ENCODE peak calls at places on chromosomes 6 and 20, in six cellular contexts. S, Y, G, E, C and T are unnamed samples.
A peak's percentile ranks its signal among the peaks of the same experiment; 100 is the strongest.

GRCh38 chr20:37411408-37412306 is 65.7 kb downstream of the SRC start:
- DNase-seq in S (no peak), Y (no peak), G (no peak), E (peak; percentile 13), C (no peak), T (no peak)

GRCh38 chr6:108502826-108503225 is 57.9 kb upstream of the FOXO3 start:
- DNase-seq in S (no peak), Y (no peak), G (no peak), E (no peak), C (no peak), T (no peak)

GRCh38 chr20:48732081-48732829 is 95.5 kb downstream of the PREX1 start:
- DNase-seq in S (no peak), Y (peak; percentile 27), G (no peak), E (peak; percentile 51), C (no peak), T (no peak)

GRCh38 chr20:6994452-6994851 is 227.0 kb downstream of the BMP2 start:
- DNase-seq in S (peak; percentile 100), Y (no peak), G (no peak), E (no peak), C (no peak), T (no peak)

GRCh38 chr20:53823121-53823764 is 229.6 kb upstream of the ZNF217 start:
- DNase-seq in S (no peak), Y (no peak), G (no peak), E (no peak), C (no peak), T (no peak)

GRCh38 chr6:168280899-168281245 is 38.7 kb downstream of the DACT2 start:
- DNase-seq in S (peak; percentile 52), Y (no peak), G (no peak), E (no peak), C (no peak), T (no peak)

GRCh38 chr20:44851545-44851944 is 34.0 kb upstream of the YWHAB start:
- DNase-seq in S (no peak), Y (no peak), G (peak; percentile 33), E (no peak), C (no peak), T (no peak)

GRCh38 chr6:129364767-129365166 is 345.2 kb downstream of the ARHGAP18 start:
- DNase-seq in S (no peak), Y (no peak), G (no peak), E (peak; percentile 12), C (no peak), T (no peak)

GRCh38 chr6:155561262-155561970 is 105.8 kb upstream of the NOX3 start:
- DNase-seq in S (no peak), Y (no peak), G (no peak), E (no peak), C (no peak), T (no peak)

GRCh38 chr6:135871878-135872277 is 20.4 kb downstream of the PDE7B start:
- DNase-seq in S (peak; percentile 69), Y (no peak), G (no peak), E (no peak), C (no peak), T (no peak)

GRCh38 chr6:110083875-110084585 is 95.4 kb downstream of the WASF1 start:
- DNase-seq in S (no peak), Y (no peak), G (no peak), E (no peak), C (no peak), T (no peak)

GRCh38 chr6:6749791-6750434 is 161.4 kb downstream of the LY86 start:
- DNase-seq in S (peak; percentile 66), Y (no peak), G (peak; percentile 28), E (no peak), C (no peak), T (peak; percentile 73)

GRCh38 chr20:47607208-47607613 is 105.5 kb downstream of the NCOA3 start:
- DNase-seq in S (peak; percentile 61), Y (no peak), G (no peak), E (no peak), C (no peak), T (no peak)

GRCh38 chr6:130252527-130253237 is 29.9 kb upstream of the SAMD3 start:
- DNase-seq in S (no peak), Y (no peak), G (no peak), E (no peak), C (no peak), T (no peak)

GRCh38 chr6:157585274-157586087 is 204.5 kb downstream of the ZDHHC14 start:
- DNase-seq in S (no peak), Y (no peak), G (no peak), E (no peak), C (no peak), T (no peak)

GRCh38 chr6:135703621-135704020 is 147.9 kb upstream of the PDE7B start:
- DNase-seq in S (no peak), Y (no peak), G (no peak), E (no peak), C (no peak), T (no peak)

GRCh38 chr6:3379482-3380060 is 77.3 kb downstream of the SLC22A23 start:
- DNase-seq in S (no peak), Y (no peak), G (no peak), E (no peak), C (no peak), T (no peak)

GRCh38 chr6:119344306-119344705 is 5.3 kb downstream of the MAN1A1 start:
- DNase-seq in S (no peak), Y (no peak), G (no peak), E (no peak), C (no peak), T (no peak)

GRCh38 chr6:63560806-63561672 is 11.2 kb upstream of the LOC128125822 start:
- DNase-seq in S (peak; percentile 96), Y (no peak), G (no peak), E (no peak), C (no peak), T (no peak)

GRCh38 chr6:44029489-44030185 is 97.6 kb downstream of the MRPL14 start:
- DNase-seq in S (no peak), Y (no peak), G (no peak), E (no peak), C (no peak), T (peak; percentile 50)

GRCh38 chr6:125913864-125914351 is 42.7 kb upstream of the HINT3 start:
- DNase-seq in S (peak; percentile 99), Y (no peak), G (no peak), E (no peak), C (no peak), T (no peak)